ENCODE peak calls at places on chromosomes 3 and 15, in four cellular contexts. V is AG04450; D is effector memory CD4-positive, alpha-beta T cell; L is hypothalamus. I is an unnamed sample.
A peak's percentile ranks its signal among the peaks of the same experiment; 100 is the strongest.

GRCh38 chr15:61467823-61468222 is 238.7 kb upstream of the RORA start:
- DNase-seq in V (no peak), D (no peak), L (no peak), I (no peak)

GRCh38 chr15:80996247-80996646 is 4.5 kb upstream of the TLNRD1 start:
- DNase-seq in V (no peak), D (no peak), L (no peak), I (no peak)

GRCh38 chr3:154132777-154133375 is 11.7 kb downstream of the ARHGEF26 start:
- DNase-seq in V (no peak), D (no peak), L (no peak), I (no peak)

GRCh38 chr3:8519774-8520448 is 18.3 kb downstream of the LMCD1 start:
- DNase-seq in V (no peak), D (no peak), L (no peak), I (no peak)

GRCh38 chr3:161821591-161821990 is 325.0 kb downstream of the OTOL1 start:
- DNase-seq in V (no peak), D (no peak), L (no peak), I (no peak)

GRCh38 chr3:148737104-148737525 is 39.4 kb downstream of the AGTR1 start:
- DNase-seq in V (no peak), D (no peak), L (no peak), I (no peak)

GRCh38 chr3:12139111-12139511 is 19.6 kb downstream of the TIMP4 start:
- DNase-seq in V (peak; percentile 54), D (no peak), L (no peak), I (no peak)

GRCh38 chr15:62455441-62455921 is 290.4 kb upstream of the C2CD4B start:
- DNase-seq in V (no peak), D (no peak), L (no peak), I (no peak)

GRCh38 chr3:97235179-97235578 is 420.8 kb downstream of the EPHA6 start:
- DNase-seq in V (no peak), D (no peak), L (no peak), I (no peak)

GRCh38 chr3:49476563-49476962 is 6.5 kb downstream of the DAG1 start:
- DNase-seq in V (no peak), D (no peak), L (no peak), I (no peak)

GRCh38 chr15:40927497-40928346 is 1.4 kb upstream of the DLL4 start:
- DNase-seq in V (no peak), D (no peak), L (no peak), I (no peak)

GRCh38 chr3:188239035-188239434 is 85.1 kb downstream of the LPP start:
- DNase-seq in V (no peak), D (no peak), L (no peak), I (no peak)

GRCh38 chr3:100869787-100870186 is 123.4 kb downstream of the ABI3BP start:
- DNase-seq in V (no peak), D (no peak), L (no peak), I (no peak)